ENCODE peak calls at places on chromosome 11, in ten cellular contexts. One of them, this sample, is unnamed.

GRCh38 chr11:111064118-111064517 is 181.4 kb upstream of the POU2AF2 start:
- DNase-seq in Calu3: no peak
- DNase-seq in neural crest cell: no peak
- DNase-seq in cardiac fibroblast: peak
- DNase-seq in B cell: no peak
- DNase-seq in tibial artery: no peak
- DNase-seq in spleen: no peak
- DNase-seq in type B pancreatic cell: no peak
- DNase-seq in IMR-90: peak
- DNase-seq in CD8-positive, alpha-beta T cell: no peak
- DNase-seq in this sample: no peak

GRCh38 chr11:2762451-2762850 is 62.7 kb upstream of the KCNQ1OT1 start:
- DNase-seq in tibial artery: no peak
- DNase-seq in IMR-90: no peak
- DNase-seq in type B pancreatic cell: peak
- DNase-seq in Calu3: no peak
- DNase-seq in neural crest cell: no peak
- DNase-seq in cardiac fibroblast: no peak
- DNase-seq in CD8-positive, alpha-beta T cell: peak
- DNase-seq in spleen: peak
- DNase-seq in B cell: no peak
- DNase-seq in this sample: peak

GRCh38 chr11:63937713-63938480 is 905 bp upstream of the NAA40 start:
- DNase-seq in CD8-positive, alpha-beta T cell: peak
- DNase-seq in spleen: peak
- DNase-seq in neural crest cell: no peak
- DNase-seq in IMR-90: no peak
- DNase-seq in tibial artery: no peak
- DNase-seq in cardiac fibroblast: no peak
- DNase-seq in type B pancreatic cell: no peak
- DNase-seq in B cell: no peak
- DNase-seq in Calu3: peak
- DNase-seq in this sample: no peak

GRCh38 chr11:124762077-124762623 is at the start of gene ESAM:
- DNase-seq in B cell: peak
- DNase-seq in Calu3: peak
- DNase-seq in neural crest cell: no peak
- DNase-seq in tibial artery: peak
- DNase-seq in spleen: peak
- DNase-seq in IMR-90: no peak
- DNase-seq in cardiac fibroblast: no peak
- DNase-seq in type B pancreatic cell: no peak
- DNase-seq in CD8-positive, alpha-beta T cell: peak
- DNase-seq in this sample: no peak

GRCh38 chr11:43756575-43756974 is 76.0 kb downstream of the HSD17B12 start:
- DNase-seq in IMR-90: peak
- DNase-seq in spleen: no peak
- DNase-seq in CD8-positive, alpha-beta T cell: no peak
- DNase-seq in neural crest cell: no peak
- DNase-seq in Calu3: no peak
- DNase-seq in B cell: no peak
- DNase-seq in tibial artery: no peak
- DNase-seq in cardiac fibroblast: peak
- DNase-seq in type B pancreatic cell: no peak
- DNase-seq in this sample: no peak

GRCh38 chr11:19595840-19596751 is 116.5 kb upstream of the NAV2 start:
- DNase-seq in Calu3: no peak
- DNase-seq in type B pancreatic cell: no peak
- DNase-seq in neural crest cell: no peak
- DNase-seq in B cell: no peak
- DNase-seq in CD8-positive, alpha-beta T cell: no peak
- DNase-seq in IMR-90: peak
- DNase-seq in spleen: no peak
- DNase-seq in tibial artery: peak
- DNase-seq in cardiac fibroblast: peak
- DNase-seq in this sample: no peak

GRCh38 chr11:102757823-102758549 is 22.4 kb downstream of the MMP10 start:
- DNase-seq in IMR-90: peak
- DNase-seq in B cell: no peak
- DNase-seq in spleen: no peak
- DNase-seq in CD8-positive, alpha-beta T cell: no peak
- DNase-seq in neural crest cell: no peak
- DNase-seq in Calu3: no peak
- DNase-seq in tibial artery: no peak
- DNase-seq in type B pancreatic cell: no peak
- DNase-seq in cardiac fibroblast: peak
- DNase-seq in this sample: no peak

GRCh38 chr11:76615950-76616349 is 54.6 kb downstream of the LRRC32 start:
- DNase-seq in IMR-90: peak
- DNase-seq in spleen: peak
- DNase-seq in type B pancreatic cell: no peak
- DNase-seq in cardiac fibroblast: peak
- DNase-seq in tibial artery: peak
- DNase-seq in CD8-positive, alpha-beta T cell: no peak
- DNase-seq in Calu3: no peak
- DNase-seq in neural crest cell: no peak
- DNase-seq in B cell: no peak
- DNase-seq in this sample: peak

GRCh38 chr11:32034149-32034548 is 56.7 kb upstream of the RCN1 start:
- DNase-seq in CD8-positive, alpha-beta T cell: no peak
- DNase-seq in neural crest cell: no peak
- DNase-seq in type B pancreatic cell: no peak
- DNase-seq in spleen: no peak
- DNase-seq in IMR-90: peak
- DNase-seq in tibial artery: no peak
- DNase-seq in cardiac fibroblast: peak
- DNase-seq in Calu3: no peak
- DNase-seq in B cell: no peak
- DNase-seq in this sample: no peak

GRCh38 chr11:93361435-93361834 is 30.9 kb downstream of the DEUP1 start:
- DNase-seq in CD8-positive, alpha-beta T cell: no peak
- DNase-seq in cardiac fibroblast: no peak
- DNase-seq in B cell: no peak
- DNase-seq in type B pancreatic cell: no peak
- DNase-seq in tibial artery: no peak
- DNase-seq in IMR-90: no peak
- DNase-seq in neural crest cell: no peak
- DNase-seq in Calu3: no peak
- DNase-seq in spleen: no peak
- DNase-seq in this sample: no peak
- TF ChIP-seq CTCF in CD8-positive, alpha-beta T cell: no peak
- TF ChIP-seq CTCF in cardiac fibroblast: peak
- TF ChIP-seq CTCF in B cell: no peak
- TF ChIP-seq CTCF in type B pancreatic cell: peak
- TF ChIP-seq CTCF in tibial artery: no peak
- TF ChIP-seq CTCF in IMR-90: no peak
- TF ChIP-seq CTCF in neural crest cell: peak
- TF ChIP-seq CTCF in Calu3: no peak
- TF ChIP-seq CTCF in spleen: no peak
- TF ChIP-seq CTCF in this sample: no peak

DNA sequence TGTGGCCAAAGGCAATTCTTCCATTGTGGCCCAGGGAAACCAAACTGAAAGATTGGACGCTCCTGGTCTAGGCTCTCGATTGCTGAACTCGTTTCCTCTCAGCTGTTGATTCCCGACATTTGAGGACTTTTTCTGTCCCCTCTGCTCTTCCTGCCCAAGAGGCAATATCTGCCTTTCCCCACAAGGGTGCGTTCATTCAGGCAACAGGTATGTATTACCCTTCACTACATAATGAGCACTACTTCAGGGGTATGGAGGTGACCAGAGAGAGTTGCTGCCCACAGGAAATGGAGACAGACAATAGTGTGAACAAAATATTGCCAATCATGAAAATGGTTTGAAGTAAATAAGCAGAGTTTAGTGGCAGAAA is 8.2 kb downstream of the PTH start:
- DNase-seq in cardiac fibroblast: peak
- DNase-seq in CD8-positive, alpha-beta T cell: peak
- DNase-seq in spleen: no peak
- DNase-seq in type B pancreatic cell: no peak
- DNase-seq in tibial artery: no peak
- DNase-seq in B cell: peak
- DNase-seq in IMR-90: peak
- DNase-seq in neural crest cell: no peak
- DNase-seq in Calu3: peak
- DNase-seq in this sample: no peak
- TF ChIP-seq CTCF in cardiac fibroblast: peak
- TF ChIP-seq CTCF in CD8-positive, alpha-beta T cell: no peak
- TF ChIP-seq CTCF in spleen: no peak
- TF ChIP-seq CTCF in type B pancreatic cell: peak
- TF ChIP-seq CTCF in tibial artery: no peak
- TF ChIP-seq CTCF in B cell: peak
- TF ChIP-seq CTCF in IMR-90: peak
- TF ChIP-seq CTCF in neural crest cell: peak
- TF ChIP-seq CTCF in Calu3: peak
- TF ChIP-seq CTCF in this sample: no peak

DNA sequence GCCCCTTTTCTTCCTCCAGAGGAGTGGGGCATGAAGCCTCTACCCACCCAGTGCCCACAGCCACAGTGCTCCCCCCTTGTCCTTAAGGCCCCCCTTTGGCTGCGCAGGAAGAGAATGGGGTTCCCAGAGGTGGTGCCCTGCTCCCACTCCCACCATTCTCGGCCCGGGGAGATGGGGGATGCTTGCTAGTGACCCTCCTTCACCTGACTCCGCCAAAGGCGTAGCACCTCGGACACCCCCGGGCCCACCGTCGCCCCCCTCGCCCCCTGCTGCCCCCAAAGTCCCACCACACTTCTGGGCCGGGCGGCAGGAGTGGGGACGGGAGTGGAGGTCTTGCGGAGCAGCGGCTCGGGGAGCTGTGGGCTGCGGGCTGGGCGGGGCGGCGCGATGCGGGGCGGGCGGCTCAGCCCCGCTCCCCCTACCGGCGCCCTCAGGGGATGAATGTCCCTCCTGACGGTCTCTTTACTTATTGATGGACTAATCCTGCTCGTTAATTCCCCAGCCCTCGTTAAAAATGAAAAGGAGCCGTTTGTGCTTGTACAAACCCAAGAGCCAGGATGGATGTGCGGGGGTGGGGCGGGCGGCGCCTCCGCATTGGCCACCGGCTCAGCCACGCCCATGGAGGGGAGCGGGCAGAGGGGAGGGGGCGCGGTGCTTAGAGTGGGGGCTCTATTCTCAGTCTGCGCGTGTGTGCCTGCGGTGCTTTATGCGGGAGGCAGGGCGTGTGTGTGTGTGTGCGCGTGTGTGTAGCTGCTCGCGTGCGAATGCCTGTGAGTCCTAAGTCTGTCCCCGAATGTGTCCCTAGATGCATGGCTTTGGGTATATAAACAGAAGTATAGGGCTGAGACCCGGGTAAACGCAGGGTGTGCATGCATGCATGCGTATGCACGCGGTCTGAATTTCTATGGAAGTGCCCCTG is 25.6 kb downstream of the SYT7 start:
- DNase-seq in tibial artery: no peak
- DNase-seq in type B pancreatic cell: no peak
- DNase-seq in cardiac fibroblast: no peak
- DNase-seq in IMR-90: no peak
- DNase-seq in spleen: no peak
- DNase-seq in B cell: no peak
- DNase-seq in neural crest cell: peak
- DNase-seq in Calu3: no peak
- DNase-seq in CD8-positive, alpha-beta T cell: no peak
- DNase-seq in this sample: no peak
- TF ChIP-seq CTCF in tibial artery: no peak
- TF ChIP-seq CTCF in type B pancreatic cell: peak
- TF ChIP-seq CTCF in cardiac fibroblast: peak
- TF ChIP-seq CTCF in IMR-90: peak
- TF ChIP-seq CTCF in spleen: no peak
- TF ChIP-seq CTCF in B cell: no peak
- TF ChIP-seq CTCF in neural crest cell: peak
- TF ChIP-seq CTCF in Calu3: no peak
- TF ChIP-seq CTCF in CD8-positive, alpha-beta T cell: no peak
- TF ChIP-seq CTCF in this sample: no peak

GRCh38 chr11:10413268-10413667 is 41.8 kb upstream of the AMPD3 start:
- DNase-seq in type B pancreatic cell: no peak
- DNase-seq in IMR-90: peak
- DNase-seq in spleen: peak
- DNase-seq in cardiac fibroblast: no peak
- DNase-seq in Calu3: peak
- DNase-seq in B cell: peak
- DNase-seq in neural crest cell: no peak
- DNase-seq in tibial artery: no peak
- DNase-seq in CD8-positive, alpha-beta T cell: peak
- DNase-seq in this sample: no peak
- TF ChIP-seq CTCF in type B pancreatic cell: no peak
- TF ChIP-seq CTCF in IMR-90: peak
- TF ChIP-seq CTCF in spleen: no peak
- TF ChIP-seq CTCF in cardiac fibroblast: peak
- TF ChIP-seq CTCF in Calu3: no peak
- TF ChIP-seq CTCF in B cell: peak
- TF ChIP-seq CTCF in neural crest cell: no peak
- TF ChIP-seq CTCF in tibial artery: no peak
- TF ChIP-seq CTCF in CD8-positive, alpha-beta T cell: peak
- TF ChIP-seq CTCF in this sample: no peak

GRCh38 chr11:36149538-36150242 is 139.5 kb downstream of the COMMD9 start:
- DNase-seq in spleen: no peak
- DNase-seq in type B pancreatic cell: no peak
- DNase-seq in IMR-90: peak
- DNase-seq in tibial artery: peak
- DNase-seq in Calu3: peak
- DNase-seq in B cell: no peak
- DNase-seq in CD8-positive, alpha-beta T cell: no peak
- DNase-seq in cardiac fibroblast: peak
- DNase-seq in neural crest cell: no peak
- DNase-seq in this sample: peak
- TF ChIP-seq CTCF in spleen: no peak
- TF ChIP-seq CTCF in type B pancreatic cell: peak
- TF ChIP-seq CTCF in IMR-90: peak
- TF ChIP-seq CTCF in tibial artery: peak
- TF ChIP-seq CTCF in Calu3: peak
- TF ChIP-seq CTCF in B cell: no peak
- TF ChIP-seq CTCF in CD8-positive, alpha-beta T cell: no peak
- TF ChIP-seq CTCF in cardiac fibroblast: peak
- TF ChIP-seq CTCF in neural crest cell: peak
- TF ChIP-seq CTCF in this sample: no peak

GRCh38 chr11:27656806-27657483 is 43.3 kb downstream of the BDNF start:
- DNase-seq in cardiac fibroblast: no peak
- DNase-seq in type B pancreatic cell: no peak
- DNase-seq in neural crest cell: no peak
- DNase-seq in B cell: no peak
- DNase-seq in tibial artery: no peak
- DNase-seq in spleen: no peak
- DNase-seq in Calu3: no peak
- DNase-seq in IMR-90: no peak
- DNase-seq in CD8-positive, alpha-beta T cell: no peak
- DNase-seq in this sample: no peak
- TF ChIP-seq CTCF in cardiac fibroblast: no peak
- TF ChIP-seq CTCF in type B pancreatic cell: no peak
- TF ChIP-seq CTCF in neural crest cell: no peak
- TF ChIP-seq CTCF in B cell: no peak
- TF ChIP-seq CTCF in tibial artery: no peak
- TF ChIP-seq CTCF in spleen: no peak
- TF ChIP-seq CTCF in Calu3: no peak
- TF ChIP-seq CTCF in IMR-90: no peak
- TF ChIP-seq CTCF in CD8-positive, alpha-beta T cell: no peak
- TF ChIP-seq CTCF in this sample: no peak